ENCODE peak calls at places on chromosome 7, in nine cellular contexts. C is GM12878, P is sigmoid colon, Z is right lobe of liver, F is IMR-90, N is esophagus squamous epithelium, O is breast epithelium, D is prostate gland, J is tibial nerve. Y is an unnamed sample.

GRCh38 chr7:13312327-13312726 is 624.9 kb downstream of the ARL4A start:
- DNase-seq in C (no peak), P (no peak), Z (no peak), F (no peak), N (no peak), O (no peak), D (no peak), J (no peak), Y (no peak)

GRCh38 chr7:130966246-130967009 is 232.4 kb upstream of the KLF14 start:
- DNase-seq in C (peak), P (no peak), Z (no peak), F (peak), N (no peak), O (no peak), D (no peak), J (no peak), Y (no peak)

GRCh38 chr7:84017653-84018052 is 176.9 kb downstream of the SEMA3A start:
- DNase-seq in C (no peak), P (no peak), Z (no peak), F (no peak), N (no peak), O (no peak), D (no peak), J (no peak), Y (no peak)

GRCh38 chr7:151411551-151411950 is 1.7 kb upstream of the WDR86 start:
- DNase-seq in C (no peak), P (no peak), Z (peak), F (no peak), N (no peak), O (no peak), D (no peak), J (no peak), Y (no peak)

GRCh38 chr7:80078159-80078731 is 56.4 kb upstream of the GNAI1 start:
- DNase-seq in C (no peak), P (no peak), Z (no peak), F (peak), N (no peak), O (no peak), D (no peak), J (no peak), Y (no peak)

GRCh38 chr7:139727151-139727705 is 50.6 kb downstream of the HIPK2 start:
- DNase-seq in C (no peak), P (no peak), Z (no peak), F (peak), N (no peak), O (no peak), D (no peak), J (no peak), Y (no peak)

GRCh38 chr7:148045521-148045920 is 545.0 kb upstream of the C7orf33 start:
- DNase-seq in C (no peak), P (no peak), Z (no peak), F (no peak), N (no peak), O (no peak), D (no peak), J (no peak), Y (no peak)

GRCh38 chr7:28329616-28330373 is 82.5 kb upstream of the CREB5 start:
- DNase-seq in C (no peak), P (no peak), Z (no peak), F (no peak), N (no peak), O (no peak), D (no peak), J (no peak), Y (no peak)

GRCh38 chr7:90320801-90321494 is at the start of gene FAM237B:
- DNase-seq in C (no peak), P (no peak), Z (no peak), F (no peak), N (no peak), O (no peak), D (no peak), J (no peak), Y (no peak)

GRCh38 chr7:151166629-151167196 is 781 bp downstream of the GBX1 start:
- DNase-seq in C (no peak), P (no peak), Z (no peak), F (no peak), N (no peak), O (no peak), D (no peak), J (no peak), Y (no peak)

GRCh38 chr7:105365541-105366534 is 22.9 kb downstream of the SRPK2 start:
- DNase-seq in C (no peak), P (no peak), Z (no peak), F (no peak), N (no peak), O (no peak), D (no peak), J (no peak), Y (no peak)

GRCh38 chr7:94823952-94824351 is 83.4 kb upstream of the PPP1R9A start:
- DNase-seq in C (no peak), P (no peak), Z (no peak), F (peak), N (no peak), O (no peak), D (no peak), J (no peak), Y (no peak)

GRCh38 chr7:30157217-30157616 is 22.4 kb downstream of the MTURN start:
- DNase-seq in C (no peak), P (no peak), Z (no peak), F (no peak), N (no peak), O (no peak), D (no peak), J (no peak), Y (no peak)

GRCh38 chr7:137209151-137209822 is 134.2 kb downstream of the PTN start:
- DNase-seq in C (no peak), P (no peak), Z (no peak), F (peak), N (no peak), O (no peak), D (no peak), J (no peak), Y (no peak)

GRCh38 chr7:31603076-31603475 is 83.9 kb upstream of the PPP1R17 start:
- DNase-seq in C (no peak), P (no peak), Z (no peak), F (no peak), N (no peak), O (no peak), D (no peak), J (no peak), Y (no peak)

GRCh38 chr7:132865766-132866531 is 215.9 kb downstream of the CHCHD3 start:
- DNase-seq in C (no peak), P (no peak), Z (no peak), F (peak), N (no peak), O (no peak), D (no peak), J (no peak), Y (no peak)

GRCh38 chr7:120725376-120726039 is 132.4 kb downstream of the TSPAN12 start:
- DNase-seq in C (no peak), P (no peak), Z (no peak), F (peak), N (no peak), O (no peak), D (no peak), J (no peak), Y (no peak)

GRCh38 chr7:147245274-147245673 is 1128.7 kb downstream of the CNTNAP2 start:
- DNase-seq in C (no peak), P (no peak), Z (no peak), F (peak), N (no peak), O (no peak), D (peak), J (peak), Y (no peak)

GRCh38 chr7:498678-499641 is 20.7 kb downstream of the PDGFA start:
- DNase-seq in C (no peak), P (peak), Z (peak), F (no peak), N (no peak), O (no peak), D (peak), J (no peak), Y (no peak)

GRCh38 chr7:23106491-23106800 is 861 bp downstream of the KLHL7 start:
- DNase-seq in C (no peak), P (no peak), Z (no peak), F (no peak), N (no peak), O (no peak), D (peak), J (peak), Y (no peak)

GRCh38 chr7:126605553-126605952 is 647.2 kb downstream of the GRM8 start:
- DNase-seq in C (no peak), P (no peak), Z (no peak), F (no peak), N (no peak), O (no peak), D (no peak), J (no peak), Y (no peak)

GRCh38 chr7:150950496-150951180 is 27.5 kb downstream of the KCNH2 start:
- DNase-seq in C (no peak), P (peak), Z (peak), F (no peak), N (no peak), O (no peak), D (no peak), J (no peak), Y (no peak)

GRCh38 chr7:81664304-81664703 is 105.5 kb downstream of the HGF start:
- DNase-seq in C (no peak), P (no peak), Z (no peak), F (no peak), N (no peak), O (no peak), D (no peak), J (no peak), Y (no peak)

GRCh38 chr7:36668080-36668479 is 56.2 kb downstream of the AOAH start:
- DNase-seq in C (no peak), P (no peak), Z (no peak), F (peak), N (no peak), O (no peak), D (no peak), J (no peak), Y (no peak)

GRCh38 chr7:88254721-88255120 is 34.9 kb upstream of the SRI start:
- DNase-seq in C (no peak), P (no peak), Z (no peak), F (no peak), N (no peak), O (no peak), D (no peak), J (no peak), Y (no peak)

GRCh38 chr7:23235688-23236280 is 10.8 kb upstream of the GPNMB start:
- DNase-seq in C (no peak), P (peak), Z (no peak), F (peak), N (no peak), O (peak), D (peak), J (peak), Y (peak)

GRCh38 chr7:70154521-70155180 is 556.4 kb downstream of the AUTS2 start:
- DNase-seq in C (no peak), P (no peak), Z (no peak), F (no peak), N (no peak), O (no peak), D (no peak), J (no peak), Y (no peak)

DNA sequence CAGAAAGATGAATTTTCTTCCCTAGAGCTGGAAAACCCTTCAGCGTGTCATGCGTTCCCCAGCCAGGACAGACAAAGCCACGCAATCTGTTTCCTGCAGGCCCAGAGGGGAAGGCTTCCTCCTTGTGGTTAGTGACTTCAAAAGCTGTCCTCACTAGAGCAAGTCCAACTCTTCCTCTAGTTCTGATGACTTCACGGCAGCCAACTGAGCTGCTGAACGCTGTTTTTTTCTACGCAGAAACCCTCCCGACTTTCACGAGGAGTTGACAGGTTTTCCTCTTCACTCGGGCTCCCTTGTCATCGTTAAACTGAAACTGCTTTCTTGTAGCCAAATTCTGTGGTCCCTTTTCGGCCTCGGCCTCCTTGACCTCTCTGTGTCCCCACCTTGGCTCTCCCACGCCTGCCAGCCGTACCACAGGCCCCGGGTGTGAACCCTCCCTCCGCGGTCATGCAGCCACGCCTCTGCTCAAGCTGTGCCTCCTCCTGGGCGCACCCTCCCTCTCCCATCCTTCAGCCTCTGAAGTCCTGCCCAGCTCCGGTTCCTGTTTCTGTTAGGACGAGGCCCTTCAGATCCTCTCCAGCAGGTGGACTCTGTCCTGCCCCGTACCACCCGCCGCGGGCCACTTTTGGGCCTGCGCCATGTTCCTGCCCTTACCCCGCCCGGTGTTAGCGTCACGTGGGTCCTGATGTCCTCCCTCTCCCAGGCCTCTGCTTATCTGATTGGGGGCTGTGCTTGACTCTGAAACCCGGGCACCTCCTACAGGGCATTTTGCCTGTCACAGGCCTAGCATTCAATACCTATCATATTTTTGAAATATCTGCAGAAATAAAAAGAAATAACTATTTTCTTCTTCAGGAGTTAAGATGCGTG is 39.3 kb downstream of the CUX1 start:
- DNase-seq in C (peak), P (peak), Z (peak), F (peak), N (peak), O (peak), D (peak), J (peak), Y (peak)
- H3K4me3 ChIP-seq in C (peak), P (peak), Z (peak), F (peak), N (peak), O (peak), D (peak), J (peak), Y (no peak)

GRCh38 chr7:149237502-149237901 is 1.9 kb upstream of the ZNF212 start:
- DNase-seq in C (no peak), P (no peak), Z (no peak), F (no peak), N (no peak), O (no peak), D (no peak), J (no peak), Y (no peak)

GRCh38 chr7:149240637-149241036 is 1.2 kb downstream of the ZNF212 start:
- DNase-seq in C (no peak), P (no peak), Z (no peak), F (no peak), N (no peak), O (no peak), D (no peak), J (no peak), Y (no peak)

GRCh38 chr7:149238051-149238450 is 1.4 kb upstream of the ZNF212 start:
- DNase-seq in C (no peak), P (no peak), Z (no peak), F (peak), N (no peak), O (no peak), D (no peak), J (no peak), Y (no peak)

GRCh38 chr7:149241695-149242094 is 2.2 kb downstream of the ZNF212 start:
- DNase-seq in C (no peak), P (no peak), Z (no peak), F (no peak), N (no peak), O (no peak), D (no peak), J (no peak), Y (no peak)

DNA sequence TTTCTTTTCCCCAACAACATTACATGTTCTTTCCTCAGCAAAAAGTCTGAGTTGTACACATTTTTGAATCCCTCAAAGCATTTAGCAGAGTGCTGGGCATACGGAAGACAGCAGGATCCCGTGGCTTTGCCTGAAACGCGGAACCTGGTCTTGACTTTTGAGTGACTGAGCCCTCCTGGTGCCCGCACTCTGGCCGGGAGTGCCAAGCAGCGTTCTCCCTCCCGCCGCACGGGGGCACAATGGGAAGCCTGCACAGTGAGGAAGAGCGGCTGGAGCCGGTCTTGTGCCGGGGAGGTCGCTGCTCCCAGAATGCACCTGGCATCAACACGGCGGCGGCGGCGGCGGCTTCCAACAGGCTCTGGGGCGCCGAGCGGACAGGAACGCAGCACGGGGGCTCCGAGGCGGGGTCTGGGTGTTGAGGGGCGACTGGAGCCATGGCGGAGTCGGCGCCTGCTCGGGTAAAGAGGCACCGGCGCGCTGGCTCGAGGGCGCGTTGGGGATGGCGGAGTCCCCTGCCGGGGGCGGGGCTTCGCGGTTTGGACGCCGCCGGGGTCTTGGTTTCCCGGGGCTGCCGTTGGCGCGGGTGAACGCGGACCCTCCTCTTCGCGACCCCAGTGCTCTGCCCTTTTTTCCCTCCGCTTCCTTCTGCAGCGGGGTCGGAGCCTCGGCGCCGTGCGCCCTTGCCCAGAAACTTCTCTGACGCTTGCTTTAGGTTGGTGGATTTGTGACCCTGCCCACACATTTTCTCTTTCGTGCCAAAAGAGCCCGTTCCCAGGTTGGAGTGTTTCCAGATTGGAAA is at the start of gene ZNF212:
- DNase-seq in C (peak), P (peak), Z (peak), F (peak), N (peak), O (peak), D (peak), J (peak), Y (peak)
- TF ChIP-seq POLR2A in C (peak), P (no peak), Z (peak), F (peak), N (peak), O (peak), D (peak), J (peak), Y (no peak)

GRCh38 chr7:128352636-128353035 is 8.9 kb downstream of the PRRT4 start:
- DNase-seq in C (no peak), P (no peak), Z (no peak), F (no peak), N (no peak), O (no peak), D (no peak), J (no peak), Y (no peak)

GRCh38 chr7:128353189-128353588 is 8.3 kb downstream of the PRRT4 start:
- DNase-seq in C (no peak), P (no peak), Z (no peak), F (no peak), N (no peak), O (no peak), D (no peak), J (no peak), Y (no peak)

GRCh38 chr7:128351296-128352123 is 7.8 kb upstream of the RBM28 start:
- DNase-seq in C (no peak), P (no peak), Z (no peak), F (no peak), N (no peak), O (no peak), D (no peak), J (no peak), Y (no peak)

GRCh38 chr7:128350708-128351295 is 7.1 kb upstream of the RBM28 start:
- DNase-seq in C (no peak), P (no peak), Z (no peak), F (no peak), N (no peak), O (no peak), D (no peak), J (no peak), Y (no peak)

GRCh38 chr7:128352138-128352537 is 8.4 kb upstream of the RBM28 start:
- DNase-seq in C (no peak), P (peak), Z (peak), F (peak), N (no peak), O (peak), D (no peak), J (no peak), Y (no peak)
- TF ChIP-seq CTCF in C (no peak), P (no peak), Z (peak), F (peak), N (peak), O (peak), D (no peak), J (peak), Y (no peak)

GRCh38 chr7:45001826-45002225 is 1.8 kb downstream of the CCM2 start:
- DNase-seq in C (no peak), P (peak), Z (no peak), F (no peak), N (no peak), O (no peak), D (peak), J (no peak), Y (no peak)
- H3K4me3 ChIP-seq in C (peak), P (no peak), Z (no peak), F (no peak), N (peak), O (no peak), D (no peak), J (no peak), Y (no peak)

GRCh38 chr7:143492043-143492471 is 14.4 kb downstream of the TAS2R41 start:
- DNase-seq in C (no peak), P (no peak), Z (no peak), F (peak), N (no peak), O (no peak), D (no peak), J (no peak), Y (no peak)
- TF ChIP-seq POLR2A in C (no peak), P (no peak), Z (no peak), F (no peak), N (no peak), O (no peak), D (no peak), J (no peak), Y (no peak)

GRCh38 chr7:157008206-157009169 is 2.0 kb downstream of the MNX1 start:
- DNase-seq in C (no peak), P (no peak), Z (no peak), F (no peak), N (no peak), O (no peak), D (no peak), J (no peak), Y (no peak)

GRCh38 chr7:157010588-157011332 is at the start of gene MNX1:
- DNase-seq in C (no peak), P (no peak), Z (no peak), F (no peak), N (no peak), O (no peak), D (peak), J (no peak), Y (no peak)

GRCh38 chr7:157011333-157012112 is 1.1 kb upstream of the MNX1 start:
- DNase-seq in C (no peak), P (no peak), Z (no peak), F (no peak), N (no peak), O (no peak), D (no peak), J (no peak), Y (no peak)

GRCh38 chr7:157009170-157009777 is 1.2 kb downstream of the MNX1 start:
- DNase-seq in C (no peak), P (no peak), Z (no peak), F (no peak), N (no peak), O (no peak), D (no peak), J (no peak), Y (no peak)

DNA sequence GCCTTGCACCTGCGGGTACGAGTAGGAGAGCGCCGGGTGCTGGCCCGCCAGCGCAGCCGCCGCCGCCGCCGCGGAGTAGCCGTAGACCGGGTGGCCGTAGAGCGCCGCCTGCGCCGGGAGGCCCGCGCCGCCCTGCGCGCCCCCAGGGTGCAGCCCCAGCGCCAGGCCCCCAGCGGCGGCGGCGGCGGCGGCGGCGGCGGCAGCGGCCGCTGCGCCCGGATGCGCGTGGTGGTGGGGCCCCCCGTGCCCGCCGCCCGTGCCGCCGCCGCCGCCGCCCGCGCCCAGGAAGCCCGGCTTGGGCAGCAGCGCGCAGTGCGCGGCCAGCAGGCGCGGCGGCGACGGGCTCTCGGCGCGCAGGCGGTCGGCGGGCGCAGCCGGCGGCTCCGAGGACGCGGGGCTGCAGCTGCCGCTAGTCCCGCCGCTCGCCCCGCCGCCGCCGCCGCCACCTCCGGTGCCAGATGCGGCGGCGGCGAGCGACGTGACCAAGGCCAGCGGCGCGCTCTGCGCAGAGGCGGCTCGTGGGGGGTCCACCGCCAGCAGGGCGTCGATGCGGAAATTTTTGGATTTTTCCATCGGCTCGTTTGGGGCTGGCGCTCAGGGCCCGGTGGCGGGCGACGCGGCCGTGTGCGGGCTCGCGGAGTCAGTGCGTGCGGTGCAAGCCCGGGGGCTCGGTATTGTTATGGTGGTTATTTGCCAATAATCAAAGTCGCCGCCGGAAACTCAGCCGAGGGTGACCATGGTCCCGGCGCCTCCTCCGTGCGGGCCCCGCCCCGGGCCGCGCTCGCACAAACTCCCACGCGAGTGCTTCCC is 480 bp downstream of the MNX1 start:
- DNase-seq in C (no peak), P (no peak), Z (no peak), F (no peak), N (no peak), O (no peak), D (no peak), J (no peak), Y (no peak)
- TF ChIP-seq CTCF in C (no peak), P (no peak), Z (no peak), F (no peak), N (no peak), O (no peak), D (no peak), J (no peak), Y (no peak)

Y was measured in lower leg skin.